ENCODE peak calls at places on chromosomes 13 and 19, in nine cellular contexts. V, G, Q, F, I, J, U, O and N are unnamed samples.

GRCh38 chr13:66849706-66850105 is 380.4 kb downstream of the PCDH9 start:
- DNase-seq in Q (no peak), O (no peak), I (no peak), F (no peak), G (no peak), J (no peak), V (no peak), U (peak; percentile 42), N (no peak)

GRCh38 chr13:95327190-95327589 is 25.9 kb upstream of the ABCC4 start:
- DNase-seq in U (no peak), I (no peak), G (no peak), F (no peak), J (no peak), V (no peak), O (no peak), Q (no peak), N (no peak)

GRCh38 chr13:36981156-36981743 is 17.9 kb downstream of the ALG5 start:
- DNase-seq in O (peak; percentile 80), Q (no peak), U (peak; percentile 50), V (no peak), J (no peak), I (peak; percentile 59), F (no peak), G (no peak), N (peak; percentile 11)

GRCh38 chr19:21022996-21023395 is 2.5 kb downstream of the ZNF430 start:
- DNase-seq in V (no peak), I (peak; percentile 91), F (no peak), Q (no peak), J (no peak), U (peak; percentile 13), G (no peak), O (no peak), N (peak; percentile 15)

GRCh38 chr19:41705393-41706174 is 2.8 kb upstream of the CEACAM5 start:
- DNase-seq in O (no peak), G (peak; percentile 48), I (peak; percentile 15), F (no peak), V (peak; percentile 82), J (no peak), Q (no peak), U (no peak), N (peak; percentile 50)

GRCh38 chr13:90806905-90807304 is 540.6 kb upstream of the MIR17HG start:
- DNase-seq in Q (no peak), J (no peak), V (no peak), F (no peak), G (no peak), I (no peak), O (no peak), U (peak; percentile 43), N (no peak)

GRCh38 chr13:97307882-97308624 is 85.9 kb downstream of the MBNL2 start:
- DNase-seq in J (no peak), Q (peak; percentile 32), I (peak; percentile 30), V (peak; percentile 30), U (peak; percentile 91), O (peak; percentile 88), F (no peak), G (no peak), N (peak; percentile 87)

GRCh38 chr13:89029062-89029461 is 1357.9 kb downstream of the SLITRK5 start:
- DNase-seq in I (no peak), Q (no peak), U (no peak), V (no peak), G (no peak), F (no peak), O (no peak), J (no peak), N (no peak)

GRCh38 chr19:57599761-57600383 is at the start of gene ZNF530:
- DNase-seq in J (peak; percentile 94), G (peak; percentile 82), U (peak; percentile 97), I (peak; percentile 79), V (peak; percentile 96), Q (peak; percentile 74), F (peak; percentile 82), O (peak; percentile 92), N (peak; percentile 86)

GRCh38 chr13:58048670-58049069 is 417.1 kb downstream of the PCDH17 start:
- DNase-seq in F (no peak), J (no peak), V (no peak), Q (no peak), O (no peak), U (no peak), G (no peak), I (peak; percentile 1), N (no peak)